ENCODE peak calls at places on chromosomes 5 and 9, in five cellular contexts. S is neuronal stem cell; J is astrocyte of the cerebellum; T is activated CD4-positive, CD25-positive, alpha-beta regulatory T cell; Q is WTC11. U is an unnamed sample.
A peak's percentile ranks its signal among the peaks of the same experiment; 100 is the strongest.

GRCh38 chr5:134969166-134969565 is 1.5 kb downstream of the CATSPER3 start:
- DNase-seq in S (no peak), J (no peak), T (no peak), Q (no peak), U (no peak)

GRCh38 chr5:136655429-136655828 is 290.1 kb upstream of the TRPC7 start:
- DNase-seq in S (no peak), J (no peak), T (no peak), Q (no peak), U (peak; percentile 47)

GRCh38 chr5:543351-543750 is 19.1 kb upstream of the SLC9A3 start:
- DNase-seq in S (no peak), J (no peak), T (no peak), Q (peak; percentile 3), U (no peak)

GRCh38 chr5:5340206-5340729 is 82.2 kb upstream of the ICE1 start:
- DNase-seq in S (no peak), J (peak; percentile 91), T (no peak), Q (peak; percentile 60), U (peak; percentile 90)

GRCh38 chr9:6566409-6567139 is 79.0 kb downstream of the GLDC start:
- DNase-seq in S (no peak), J (peak; percentile 81), T (peak; percentile 22), Q (no peak), U (peak; percentile 98)

GRCh38 chr5:2904956-2905355 is 153.5 kb upstream of the IRX2 start:
- DNase-seq in S (no peak), J (no peak), T (no peak), Q (no peak), U (no peak)

GRCh38 chr9:81083821-81084512 is 605.4 kb downstream of the TLE1 start:
- DNase-seq in S (no peak), J (peak; percentile 53), T (no peak), Q (no peak), U (peak; percentile 29)

GRCh38 chr5:531749-532315 is 7.6 kb upstream of the SLC9A3 start:
- DNase-seq in S (no peak), J (no peak), T (no peak), Q (no peak), U (no peak)

GRCh38 chr5:102713682-102714231 is 41.3 kb upstream of the PAM start:
- DNase-seq in S (no peak), J (no peak), T (no peak), Q (no peak), U (no peak)

GRCh38 chr5:170408866-170409265 is 19.7 kb upstream of the KCNMB1 start:
- DNase-seq in S (no peak), J (no peak), T (no peak), Q (no peak), U (no peak)

GRCh38 chr5:76960004-76960625 is 7.3 kb downstream of the CRHBP start:
- DNase-seq in S (no peak), J (peak; percentile 51), T (no peak), Q (peak; percentile 13), U (no peak)

GRCh38 chr5:149766460-149767277 is 36.6 kb downstream of the PPARGC1B start:
- DNase-seq in S (no peak), J (no peak), T (no peak), Q (no peak), U (no peak)

GRCh38 chr5:127943061-127943371 is 140.6 kb upstream of the SLC12A2 start:
- DNase-seq in S (no peak), J (no peak), T (no peak), Q (no peak), U (no peak)

GRCh38 chr5:128441923-128442322 is 96.1 kb downstream of the FBN2 start:
- DNase-seq in S (no peak), J (no peak), T (no peak), Q (no peak), U (no peak)

GRCh38 chr5:138330813-138331448 is 673 bp downstream of the CDC25C start:
- DNase-seq in S (no peak), J (no peak), T (no peak), Q (no peak), U (no peak)

GRCh38 chr5:159504106-159504856 is 174.0 kb upstream of the IL12B start:
- DNase-seq in S (no peak), J (no peak), T (no peak), Q (no peak), U (peak; percentile 44)

GRCh38 chr5:168023190-168023589 is 268.3 kb upstream of the WWC1 start:
- DNase-seq in S (no peak), J (no peak), T (no peak), Q (no peak), U (no peak)

GRCh38 chr9:74940600-74940999 is 12.1 kb downstream of the C9orf40 start:
- DNase-seq in S (no peak), J (no peak), T (no peak), Q (no peak), U (peak; percentile 56)

GRCh38 chr9:136618578-136619547 is 43.9 kb upstream of the EGFL7 start:
- DNase-seq in S (no peak), J (no peak), T (no peak), Q (no peak), U (no peak)

GRCh38 chr5:9545301-9545958 is 445 bp downstream of the SEMA5A start:
- DNase-seq in S (peak; percentile 36), J (no peak), T (no peak), Q (peak; percentile 49), U (no peak)

GRCh38 chr9:124257865-124258764 is at the start of gene NEK6:
- DNase-seq in S (no peak), J (no peak), T (no peak), Q (no peak), U (peak; percentile 65)

GRCh38 chr5:8613078-8613685 is 744.2 kb downstream of the MTRR start:
- DNase-seq in S (no peak), J (no peak), T (no peak), Q (no peak), U (no peak)

GRCh38 chr9:132367613-132368305 is 13.0 kb upstream of the SETX start:
- DNase-seq in S (no peak), J (no peak), T (no peak), Q (no peak), U (no peak)

GRCh38 chr5:131757830-131758519 is 38.8 kb downstream of the FNIP1 start:
- DNase-seq in S (no peak), J (no peak), T (no peak), Q (no peak), U (no peak)

GRCh38 chr5:141094481-141095262 is at the start of gene PCDHB2:
- DNase-seq in S (peak; percentile 80), J (no peak), T (no peak), Q (peak; percentile 83), U (peak; percentile 16)

GRCh38 chr5:171431251-171431777 is 11.9 kb downstream of the FGF18 start:
- DNase-seq in S (no peak), J (no peak), T (no peak), Q (peak; percentile 1), U (no peak)

GRCh38 chr9:92522983-92523970 is 12.5 kb downstream of the ECM2 start:
- DNase-seq in S (no peak), J (no peak), T (no peak), Q (no peak), U (no peak)

U was measured in fibroblast of the aortic adventitia.